ENCODE peak calls at places on chromosomes 6 and 20, in seven cellular contexts. X is cardiac muscle cell, O is MCF 10A, J is mammary epithelial cell, Q is uterus, T is left lung, U is neural progenitor cell. G is an unnamed sample.

GRCh38 chr6:32995448-32995847 is 13.9 kb downstream of the HLA-DOA start:
- DNase-seq in Q (no peak), O (no peak), X (no peak), U (no peak), J (no peak), T (no peak), G (no peak)

GRCh38 chr20:10897341-10897740 is 223.5 kb upstream of the JAG1 start:
- DNase-seq in U (no peak), T (no peak), O (no peak), X (no peak), J (peak), Q (no peak), G (no peak)

GRCh38 chr20:19583532-19584175 is 174.4 kb upstream of the RIN2 start:
- DNase-seq in Q (peak), O (peak), U (peak), J (peak), T (peak), X (peak), G (peak)

GRCh38 chr6:15473741-15474161 is 189.1 kb downstream of the DTNBP1 start:
- DNase-seq in J (peak), U (no peak), Q (no peak), X (no peak), T (no peak), O (peak), G (no peak)

GRCh38 chr6:131101911-131102680 is 33.2 kb upstream of the AKAP7 start:
- DNase-seq in T (no peak), J (peak), Q (no peak), X (no peak), O (no peak), U (no peak), G (no peak)

GRCh38 chr6:109429496-109429895 is 10.9 kb downstream of the PPIL6 start:
- DNase-seq in Q (no peak), O (no peak), T (no peak), J (no peak), U (no peak), X (no peak), G (no peak)

GRCh38 chr6:122692175-122692598 is 82.0 kb downstream of the PKIB start:
- DNase-seq in O (no peak), J (peak), U (no peak), X (no peak), T (no peak), Q (no peak), G (no peak)

GRCh38 chr6:165985926-165986646 is 181.6 kb downstream of the TBXT start:
- DNase-seq in U (peak), X (no peak), O (no peak), T (no peak), J (no peak), Q (no peak), G (no peak)

GRCh38 chr20:37741055-37741454 is 47.2 kb downstream of the CTNNBL1 start:
- DNase-seq in X (no peak), Q (no peak), U (no peak), O (peak), T (no peak), J (peak), G (no peak)

GRCh38 chr20:52083627-52084232 is 107.8 kb downstream of the ZFP64 start:
- DNase-seq in T (peak), X (peak), U (peak), Q (peak), O (peak), J (peak), G (no peak)

GRCh38 chr20:35773154-35773751 is 1.4 kb downstream of the PHF20 start:
- DNase-seq in Q (no peak), O (peak), T (peak), J (no peak), X (no peak), U (peak), G (no peak)

GRCh38 chr6:23690650-23691049 is 435.4 kb upstream of the NRSN1 start:
- DNase-seq in U (no peak), X (no peak), J (no peak), T (no peak), Q (no peak), O (no peak), G (no peak)

GRCh38 chr6:41040101-41040910 is 1.3 kb upstream of the UNC5CL start:
- DNase-seq in O (peak), Q (no peak), J (peak), X (no peak), T (peak), U (no peak), G (peak)

GRCh38 chr6:143157146-143157545 is 96.5 kb downstream of the AIG1 start:
- DNase-seq in O (no peak), X (no peak), U (no peak), Q (no peak), J (peak), T (no peak), G (no peak)

GRCh38 chr6:19408331-19408730 is 428.8 kb upstream of the ID4 start:
- DNase-seq in J (no peak), Q (no peak), X (no peak), T (no peak), U (no peak), O (no peak), G (no peak)

GRCh38 chr20:10332656-10333421 is 101.2 kb downstream of the MKKS start:
- DNase-seq in T (no peak), O (peak), Q (no peak), U (no peak), X (no peak), J (no peak), G (no peak)

DNA sequence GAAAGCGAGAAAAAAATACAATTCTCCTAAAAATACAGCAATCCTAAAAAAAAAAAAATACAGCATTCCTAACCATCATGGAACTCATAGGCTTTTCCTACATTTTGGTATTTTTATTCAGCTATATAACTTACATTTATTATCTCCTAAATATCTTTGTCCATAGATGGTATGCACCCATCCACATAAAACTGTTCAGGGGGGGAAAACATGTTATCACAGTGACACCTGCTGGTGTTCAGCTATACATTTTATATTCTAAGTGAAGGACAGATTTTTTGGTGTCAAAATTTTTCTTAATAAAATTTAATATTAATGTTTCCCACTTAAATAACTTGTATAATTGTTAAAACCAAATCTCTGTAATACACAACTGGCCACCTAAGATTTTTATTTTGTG is 58.0 kb downstream of the BLOC1S5 start:
- DNase-seq in O (peak), J (peak), X (peak), T (no peak), U (peak), Q (no peak), G (no peak)
- TF ChIP-seq CTCF in O (peak), J (peak), X (peak), T (peak), U (peak), Q (peak), G (peak)

GRCh38 chr20:43243672-43244269 is 54.1 kb upstream of the PTPRT start:
- DNase-seq in T (no peak), J (no peak), Q (no peak), U (peak), O (peak), X (peak), G (no peak)
- TF ChIP-seq CTCF in T (no peak), J (no peak), Q (no peak), U (peak), O (no peak), X (peak), G (peak)

GRCh38 chr20:1912056-1912455 is 16.8 kb downstream of the SIRPA start:
- DNase-seq in O (no peak), J (peak), X (no peak), T (no peak), Q (no peak), U (no peak), G (peak)
- TF ChIP-seq CTCF in O (no peak), J (peak), X (no peak), T (no peak), Q (no peak), U (no peak), G (no peak)

GRCh38 chr20:46709459-46710148 is at the start of gene SLC2A10:
- DNase-seq in U (peak), Q (peak), X (peak), J (no peak), O (no peak), T (peak), G (peak)
- TF ChIP-seq CTCF in U (no peak), Q (peak), X (peak), J (no peak), O (no peak), T (no peak), G (no peak)

DNA sequence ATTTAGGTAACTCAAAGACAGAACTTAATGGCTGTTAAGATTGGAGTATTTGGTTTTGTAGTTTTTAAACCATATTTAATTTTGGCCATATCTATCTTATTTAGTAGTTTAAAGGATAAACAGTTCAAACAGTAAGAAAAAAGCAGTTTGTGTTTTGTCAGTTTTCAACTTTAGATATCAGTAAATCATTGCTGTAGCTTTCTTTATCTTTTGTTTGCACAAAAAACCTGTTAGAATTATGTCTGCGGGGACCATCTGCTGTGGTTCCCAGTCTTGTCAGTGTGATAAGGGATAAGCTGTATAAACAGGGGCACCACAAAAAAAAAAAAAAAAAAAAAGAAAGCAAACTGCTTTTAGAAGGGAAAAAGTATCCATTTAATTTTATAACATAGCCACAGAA is 40.9 kb downstream of the CDKAL1 start:
- DNase-seq in O (no peak), T (no peak), X (no peak), Q (no peak), U (no peak), J (no peak), G (no peak)
- TF ChIP-seq CTCF in O (no peak), T (no peak), X (no peak), Q (no peak), U (no peak), J (no peak), G (no peak)

GRCh38 chr6:2952557-2953095 is 18.7 kb downstream of the SERPINB6 start:
- DNase-seq in O (peak), U (peak), X (peak), Q (peak), J (peak), T (peak), G (peak)

GRCh38 chr6:2951723-2952122 is 19.6 kb downstream of the SERPINB6 start:
- DNase-seq in O (no peak), T (peak), J (no peak), Q (no peak), X (no peak), U (no peak), G (no peak)

GRCh38 chr6:2949536-2950083 is 21.8 kb downstream of the SERPINB6 start:
- DNase-seq in Q (no peak), T (no peak), U (no peak), J (no peak), O (no peak), X (no peak), G (no peak)

GRCh38 chr6:2950713-2951112 is 20.7 kb downstream of the SERPINB6 start:
- DNase-seq in Q (no peak), U (no peak), O (no peak), X (no peak), T (no peak), J (no peak), G (no peak)

GRCh38 chr6:2953098-2953497 is 18.3 kb downstream of the SERPINB6 start:
- DNase-seq in Q (no peak), J (no peak), U (no peak), O (no peak), X (no peak), T (no peak), G (no peak)
- TF ChIP-seq CTCF in Q (no peak), J (no peak), U (no peak), O (no peak), X (no peak), T (no peak), G (no peak)

DNA sequence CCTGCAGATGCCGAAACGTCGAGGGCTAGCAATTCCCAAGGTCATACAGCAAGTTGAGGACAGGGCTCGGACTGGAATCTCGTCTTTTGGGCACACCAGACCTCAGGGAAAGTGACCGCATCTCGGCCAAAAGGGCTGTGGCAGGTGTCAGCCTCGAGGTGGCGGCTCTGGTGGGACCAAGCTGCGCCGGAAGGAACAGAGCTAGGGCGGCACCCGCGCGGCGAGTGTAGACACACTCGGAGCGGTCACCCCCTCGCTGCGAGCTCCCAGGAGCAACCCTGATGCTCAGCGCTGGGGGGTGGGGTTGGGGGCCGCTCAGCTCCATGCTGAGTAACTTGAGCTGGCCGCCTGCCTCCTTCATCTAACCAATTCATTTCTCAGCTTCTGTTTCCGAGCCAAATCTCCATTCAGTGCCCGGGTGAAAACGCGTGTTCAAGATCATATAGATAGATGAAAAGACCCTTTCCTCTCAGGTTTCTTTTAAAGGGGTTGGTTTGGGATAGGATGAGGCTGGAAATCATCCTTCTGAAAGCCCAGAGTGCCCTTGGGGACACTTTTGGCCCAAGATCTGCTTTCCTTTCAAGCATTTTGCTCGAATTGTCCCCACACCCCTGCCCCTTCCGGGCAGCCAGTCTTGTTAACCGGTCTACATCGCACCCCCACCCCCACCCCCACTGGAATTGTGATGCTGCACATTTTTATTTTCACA is 2.3 kb upstream of the TUBB2B start:
- DNase-seq in O (no peak), Q (no peak), J (no peak), U (peak), T (no peak), X (peak), G (no peak)
- TF ChIP-seq CTCF in O (no peak), Q (no peak), J (no peak), U (peak), T (no peak), X (no peak), G (no peak)

DNA sequence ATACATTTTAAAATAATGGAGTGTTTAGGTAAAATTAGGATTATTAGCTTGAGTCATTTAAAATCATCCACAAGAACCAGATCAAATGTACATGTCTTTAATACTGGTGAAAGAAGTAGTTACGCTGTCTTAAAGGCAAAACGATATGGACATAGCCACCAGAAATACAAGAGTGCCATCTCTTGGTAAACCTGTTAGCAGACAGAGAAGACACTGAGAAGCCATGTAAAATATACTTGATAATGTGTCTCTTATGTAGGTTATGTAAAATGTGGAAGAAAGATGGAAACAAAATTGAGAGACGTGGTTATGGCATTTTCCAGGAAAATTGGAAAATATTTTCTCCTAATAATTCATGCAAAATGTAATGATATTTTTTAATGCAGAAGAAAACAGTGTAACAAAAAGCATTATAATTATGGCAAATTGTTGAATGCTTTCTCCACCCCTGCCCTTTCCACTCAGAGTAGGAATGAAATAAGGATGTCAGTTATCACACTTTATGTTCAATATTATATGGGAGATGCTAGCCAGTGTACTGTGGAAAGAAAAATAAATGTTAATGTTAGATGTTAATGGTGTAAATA is 12.2 kb upstream of the SLC17A2 start:
- DNase-seq in Q (no peak), J (peak), O (peak), X (peak), T (no peak), U (peak), G (no peak)
- TF ChIP-seq CTCF in Q (peak), J (peak), O (peak), X (peak), T (peak), U (peak), G (peak)